ENCODE peak calls at places on chromosomes 16 and 17, in eight cellular contexts. One of them, this sample, is unnamed.

GRCh38 chr16:27475561-27475960 is 73.6 kb downstream of the IL21R start:
- DNase-seq in chondrocyte: peak; percentile 63
- DNase-seq in activated T-helper 1 cell treated with anti-CD3 and anti-CD28 coated beads, Interleukin-12 subunit alpha, Interleukin-12 subunit beta, Interleukin-2, Interleukin-4 antibody, amounts not matched to agents 30 ng/mL and 10 ng/mL and 1 ng/mL, durations not matched to agents 14 hours and 24 hours and 36 hours: no peak
- DNase-seq in activated gamma-delta T cell: no peak
- DNase-seq in OCI-LY7: no peak
- DNase-seq in cerebellar cortex: no peak
- DNase-seq in right lobe of liver: no peak
- DNase-seq in mesendoderm: no peak
- DNase-seq in this sample: no peak

GRCh38 chr17:20302191-20302917 is 165.0 kb downstream of the LGALS9B start:
- DNase-seq in chondrocyte: no peak
- DNase-seq in activated T-helper 1 cell treated with anti-CD3 and anti-CD28 coated beads, Interleukin-12 subunit alpha, Interleukin-12 subunit beta, Interleukin-2, Interleukin-4 antibody, amounts not matched to agents 30 ng/mL and 10 ng/mL and 1 ng/mL, durations not matched to agents 14 hours and 24 hours and 36 hours: no peak
- DNase-seq in activated gamma-delta T cell: no peak
- DNase-seq in OCI-LY7: no peak
- DNase-seq in cerebellar cortex: no peak
- DNase-seq in right lobe of liver: no peak
- DNase-seq in mesendoderm: no peak
- DNase-seq in this sample: no peak

GRCh38 chr16:10941127-10941933 is 938 bp downstream of the DEXI start:
- DNase-seq in chondrocyte: no peak
- DNase-seq in activated T-helper 1 cell treated with anti-CD3 and anti-CD28 coated beads, Interleukin-12 subunit alpha, Interleukin-12 subunit beta, Interleukin-2, Interleukin-4 antibody, amounts not matched to agents 30 ng/mL and 10 ng/mL and 1 ng/mL, durations not matched to agents 14 hours and 24 hours and 36 hours: no peak
- DNase-seq in activated gamma-delta T cell: no peak
- DNase-seq in OCI-LY7: no peak
- DNase-seq in cerebellar cortex: no peak
- DNase-seq in right lobe of liver: peak; percentile 47
- DNase-seq in mesendoderm: peak; percentile 56
- DNase-seq in this sample: no peak

GRCh38 chr16:4320030-4320429 is 4.2 kb downstream of the GLIS2 start:
- DNase-seq in chondrocyte: peak; percentile 89
- DNase-seq in activated T-helper 1 cell treated with anti-CD3 and anti-CD28 coated beads, Interleukin-12 subunit alpha, Interleukin-12 subunit beta, Interleukin-2, Interleukin-4 antibody, amounts not matched to agents 30 ng/mL and 10 ng/mL and 1 ng/mL, durations not matched to agents 14 hours and 24 hours and 36 hours: no peak
- DNase-seq in activated gamma-delta T cell: no peak
- DNase-seq in OCI-LY7: no peak
- DNase-seq in cerebellar cortex: no peak
- DNase-seq in right lobe of liver: peak; percentile 17
- DNase-seq in mesendoderm: no peak
- DNase-seq in this sample: no peak

GRCh38 chr17:17363638-17364337 is 60.6 kb downstream of the NT5M start:
- DNase-seq in chondrocyte: peak; percentile 81
- DNase-seq in activated T-helper 1 cell treated with anti-CD3 and anti-CD28 coated beads, Interleukin-12 subunit alpha, Interleukin-12 subunit beta, Interleukin-2, Interleukin-4 antibody, amounts not matched to agents 30 ng/mL and 10 ng/mL and 1 ng/mL, durations not matched to agents 14 hours and 24 hours and 36 hours: no peak
- DNase-seq in activated gamma-delta T cell: peak; percentile 21
- DNase-seq in OCI-LY7: peak; percentile 24
- DNase-seq in cerebellar cortex: no peak
- DNase-seq in right lobe of liver: no peak
- DNase-seq in mesendoderm: no peak
- DNase-seq in this sample: no peak

GRCh38 chr16:67163164-67163902 is 1.2 kb upstream of the HSF4 start:
- DNase-seq in chondrocyte: no peak
- DNase-seq in activated T-helper 1 cell treated with anti-CD3 and anti-CD28 coated beads, Interleukin-12 subunit alpha, Interleukin-12 subunit beta, Interleukin-2, Interleukin-4 antibody, amounts not matched to agents 30 ng/mL and 10 ng/mL and 1 ng/mL, durations not matched to agents 14 hours and 24 hours and 36 hours: peak; percentile 70
- DNase-seq in activated gamma-delta T cell: no peak
- DNase-seq in OCI-LY7: no peak
- DNase-seq in cerebellar cortex: peak; percentile 81
- DNase-seq in right lobe of liver: no peak
- DNase-seq in mesendoderm: peak; percentile 60
- DNase-seq in this sample: peak; percentile 42

GRCh38 chr17:16001498-16001897 is 1.9 kb downstream of the TTC19 start:
- DNase-seq in chondrocyte: no peak
- DNase-seq in activated T-helper 1 cell treated with anti-CD3 and anti-CD28 coated beads, Interleukin-12 subunit alpha, Interleukin-12 subunit beta, Interleukin-2, Interleukin-4 antibody, amounts not matched to agents 30 ng/mL and 10 ng/mL and 1 ng/mL, durations not matched to agents 14 hours and 24 hours and 36 hours: no peak
- DNase-seq in activated gamma-delta T cell: no peak
- DNase-seq in OCI-LY7: peak; percentile 16
- DNase-seq in cerebellar cortex: no peak
- DNase-seq in right lobe of liver: no peak
- DNase-seq in mesendoderm: no peak
- DNase-seq in this sample: no peak

GRCh38 chr17:17713839-17714238 is 32.6 kb downstream of the RAI1 start:
- DNase-seq in chondrocyte: no peak
- DNase-seq in activated T-helper 1 cell treated with anti-CD3 and anti-CD28 coated beads, Interleukin-12 subunit alpha, Interleukin-12 subunit beta, Interleukin-2, Interleukin-4 antibody, amounts not matched to agents 30 ng/mL and 10 ng/mL and 1 ng/mL, durations not matched to agents 14 hours and 24 hours and 36 hours: no peak
- DNase-seq in activated gamma-delta T cell: no peak
- DNase-seq in OCI-LY7: no peak
- DNase-seq in cerebellar cortex: peak; percentile 60
- DNase-seq in right lobe of liver: peak; percentile 61
- DNase-seq in mesendoderm: no peak
- DNase-seq in this sample: no peak

GRCh38 chr17:45873728-45874127 is 20.6 kb upstream of the MAPT start:
- DNase-seq in chondrocyte: no peak
- DNase-seq in activated T-helper 1 cell treated with anti-CD3 and anti-CD28 coated beads, Interleukin-12 subunit alpha, Interleukin-12 subunit beta, Interleukin-2, Interleukin-4 antibody, amounts not matched to agents 30 ng/mL and 10 ng/mL and 1 ng/mL, durations not matched to agents 14 hours and 24 hours and 36 hours: peak; percentile 21
- DNase-seq in activated gamma-delta T cell: no peak
- DNase-seq in OCI-LY7: no peak
- DNase-seq in cerebellar cortex: no peak
- DNase-seq in right lobe of liver: no peak
- DNase-seq in mesendoderm: peak; percentile 21
- DNase-seq in this sample: no peak

GRCh38 chr17:78294356-78294755 is 62.9 kb downstream of the TMEM235 start:
- DNase-seq in chondrocyte: no peak
- DNase-seq in activated T-helper 1 cell treated with anti-CD3 and anti-CD28 coated beads, Interleukin-12 subunit alpha, Interleukin-12 subunit beta, Interleukin-2, Interleukin-4 antibody, amounts not matched to agents 30 ng/mL and 10 ng/mL and 1 ng/mL, durations not matched to agents 14 hours and 24 hours and 36 hours: no peak
- DNase-seq in activated gamma-delta T cell: no peak
- DNase-seq in OCI-LY7: no peak
- DNase-seq in cerebellar cortex: no peak
- DNase-seq in right lobe of liver: no peak
- DNase-seq in mesendoderm: no peak
- DNase-seq in this sample: no peak

GRCh38 chr17:21095735-21096134 is 31.0 kb upstream of the DHRS7B start:
- DNase-seq in chondrocyte: no peak
- DNase-seq in activated T-helper 1 cell treated with anti-CD3 and anti-CD28 coated beads, Interleukin-12 subunit alpha, Interleukin-12 subunit beta, Interleukin-2, Interleukin-4 antibody, amounts not matched to agents 30 ng/mL and 10 ng/mL and 1 ng/mL, durations not matched to agents 14 hours and 24 hours and 36 hours: no peak
- DNase-seq in activated gamma-delta T cell: no peak
- DNase-seq in OCI-LY7: peak; percentile 42
- DNase-seq in cerebellar cortex: no peak
- DNase-seq in right lobe of liver: no peak
- DNase-seq in mesendoderm: peak; percentile 53
- DNase-seq in this sample: no peak

GRCh38 chr17:27079660-27080059 is 214.3 kb upstream of the WSB1 start:
- DNase-seq in chondrocyte: no peak
- DNase-seq in activated T-helper 1 cell treated with anti-CD3 and anti-CD28 coated beads, Interleukin-12 subunit alpha, Interleukin-12 subunit beta, Interleukin-2, Interleukin-4 antibody, amounts not matched to agents 30 ng/mL and 10 ng/mL and 1 ng/mL, durations not matched to agents 14 hours and 24 hours and 36 hours: no peak
- DNase-seq in activated gamma-delta T cell: no peak
- DNase-seq in OCI-LY7: no peak
- DNase-seq in cerebellar cortex: no peak
- DNase-seq in right lobe of liver: no peak
- DNase-seq in mesendoderm: no peak
- DNase-seq in this sample: no peak

GRCh38 chr17:42281571-42282096 is 5.4 kb upstream of the STAT5B start:
- DNase-seq in chondrocyte: no peak
- DNase-seq in activated T-helper 1 cell treated with anti-CD3 and anti-CD28 coated beads, Interleukin-12 subunit alpha, Interleukin-12 subunit beta, Interleukin-2, Interleukin-4 antibody, amounts not matched to agents 30 ng/mL and 10 ng/mL and 1 ng/mL, durations not matched to agents 14 hours and 24 hours and 36 hours: no peak
- DNase-seq in activated gamma-delta T cell: no peak
- DNase-seq in OCI-LY7: no peak
- DNase-seq in cerebellar cortex: peak; percentile 48
- DNase-seq in right lobe of liver: no peak
- DNase-seq in mesendoderm: no peak
- DNase-seq in this sample: no peak

GRCh38 chr17:29107933-29108805 is 65.2 kb downstream of the PIPOX start:
- DNase-seq in chondrocyte: no peak
- DNase-seq in activated T-helper 1 cell treated with anti-CD3 and anti-CD28 coated beads, Interleukin-12 subunit alpha, Interleukin-12 subunit beta, Interleukin-2, Interleukin-4 antibody, amounts not matched to agents 30 ng/mL and 10 ng/mL and 1 ng/mL, durations not matched to agents 14 hours and 24 hours and 36 hours: no peak
- DNase-seq in activated gamma-delta T cell: no peak
- DNase-seq in OCI-LY7: no peak
- DNase-seq in cerebellar cortex: no peak
- DNase-seq in right lobe of liver: peak; percentile 86
- DNase-seq in mesendoderm: peak; percentile 44
- DNase-seq in this sample: no peak

GRCh38 chr17:51636291-51636690 is 375.9 kb downstream of the UTP18 start:
- DNase-seq in chondrocyte: no peak
- DNase-seq in activated T-helper 1 cell treated with anti-CD3 and anti-CD28 coated beads, Interleukin-12 subunit alpha, Interleukin-12 subunit beta, Interleukin-2, Interleukin-4 antibody, amounts not matched to agents 30 ng/mL and 10 ng/mL and 1 ng/mL, durations not matched to agents 14 hours and 24 hours and 36 hours: no peak
- DNase-seq in activated gamma-delta T cell: no peak
- DNase-seq in OCI-LY7: no peak
- DNase-seq in cerebellar cortex: no peak
- DNase-seq in right lobe of liver: no peak
- DNase-seq in mesendoderm: peak; percentile 73
- DNase-seq in this sample: no peak

GRCh38 chr16:55171241-55171640 is 152.8 kb upstream of the IRX6 start:
- DNase-seq in chondrocyte: no peak
- DNase-seq in activated T-helper 1 cell treated with anti-CD3 and anti-CD28 coated beads, Interleukin-12 subunit alpha, Interleukin-12 subunit beta, Interleukin-2, Interleukin-4 antibody, amounts not matched to agents 30 ng/mL and 10 ng/mL and 1 ng/mL, durations not matched to agents 14 hours and 24 hours and 36 hours: no peak
- DNase-seq in activated gamma-delta T cell: no peak
- DNase-seq in OCI-LY7: no peak
- DNase-seq in cerebellar cortex: no peak
- DNase-seq in right lobe of liver: no peak
- DNase-seq in mesendoderm: peak; percentile 41
- DNase-seq in this sample: no peak

GRCh38 chr17:68199837-68200688 is 47.8 kb upstream of the AMZ2 start:
- DNase-seq in chondrocyte: no peak
- DNase-seq in activated T-helper 1 cell treated with anti-CD3 and anti-CD28 coated beads, Interleukin-12 subunit alpha, Interleukin-12 subunit beta, Interleukin-2, Interleukin-4 antibody, amounts not matched to agents 30 ng/mL and 10 ng/mL and 1 ng/mL, durations not matched to agents 14 hours and 24 hours and 36 hours: no peak
- DNase-seq in activated gamma-delta T cell: no peak
- DNase-seq in OCI-LY7: peak; percentile 37
- DNase-seq in cerebellar cortex: no peak
- DNase-seq in right lobe of liver: no peak
- DNase-seq in mesendoderm: peak; percentile 3
- DNase-seq in this sample: no peak

GRCh38 chr16:11034481-11034931 is 90.1 kb downstream of the CLEC16A start:
- DNase-seq in chondrocyte: no peak
- DNase-seq in activated T-helper 1 cell treated with anti-CD3 and anti-CD28 coated beads, Interleukin-12 subunit alpha, Interleukin-12 subunit beta, Interleukin-2, Interleukin-4 antibody, amounts not matched to agents 30 ng/mL and 10 ng/mL and 1 ng/mL, durations not matched to agents 14 hours and 24 hours and 36 hours: no peak
- DNase-seq in activated gamma-delta T cell: no peak
- DNase-seq in OCI-LY7: no peak
- DNase-seq in cerebellar cortex: no peak
- DNase-seq in right lobe of liver: no peak
- DNase-seq in mesendoderm: no peak
- DNase-seq in this sample: no peak

This sample was measured in germinal center.